ENCODE peak calls at places on chromosomes 2 and 18, in seven cellular contexts. One of them, this sample, is unnamed.

GRCh38 chr2:101473911-101474751 is 781 bp downstream of the RFX8 start:
- DNase-seq in pancreas: peak
- DNase-seq in choroid plexus epithelial cell: peak
- DNase-seq in A549: no peak
- DNase-seq in thoracic aorta: no peak
- DNase-seq in hepatocyte: peak
- DNase-seq in fibroblast of lung: peak
- DNase-seq in this sample: peak

GRCh38 chr2:242029422-242030225 is 160.1 kb downstream of the RTP5 start:
- DNase-seq in pancreas: no peak
- DNase-seq in choroid plexus epithelial cell: no peak
- DNase-seq in A549: no peak
- DNase-seq in thoracic aorta: no peak
- DNase-seq in hepatocyte: no peak
- DNase-seq in fibroblast of lung: no peak
- DNase-seq in this sample: no peak

GRCh38 chr18:41131050-41131449 is 824.0 kb upstream of the PIK3C3 start:
- DNase-seq in pancreas: no peak
- DNase-seq in choroid plexus epithelial cell: no peak
- DNase-seq in A549: no peak
- DNase-seq in thoracic aorta: no peak
- DNase-seq in hepatocyte: no peak
- DNase-seq in fibroblast of lung: no peak
- DNase-seq in this sample: no peak

GRCh38 chr2:133082034-133082433 is 412.0 kb upstream of the LYPD1 start:
- DNase-seq in pancreas: no peak
- DNase-seq in choroid plexus epithelial cell: no peak
- DNase-seq in A549: no peak
- DNase-seq in thoracic aorta: no peak
- DNase-seq in hepatocyte: no peak
- DNase-seq in fibroblast of lung: no peak
- DNase-seq in this sample: no peak

GRCh38 chr2:24327988-24328387 is 32.3 kb downstream of the ITSN2 start:
- DNase-seq in pancreas: no peak
- DNase-seq in choroid plexus epithelial cell: peak
- DNase-seq in A549: no peak
- DNase-seq in thoracic aorta: no peak
- DNase-seq in hepatocyte: no peak
- DNase-seq in fibroblast of lung: peak
- DNase-seq in this sample: no peak

GRCh38 chr2:10375570-10376266 is 72.4 kb downstream of the ODC1 start:
- DNase-seq in pancreas: no peak
- DNase-seq in choroid plexus epithelial cell: no peak
- DNase-seq in A549: no peak
- DNase-seq in thoracic aorta: no peak
- DNase-seq in hepatocyte: no peak
- DNase-seq in fibroblast of lung: no peak
- DNase-seq in this sample: no peak

GRCh38 chr2:113979172-113980128 is 89.6 kb downstream of the ACTR3 start:
- DNase-seq in pancreas: peak
- DNase-seq in choroid plexus epithelial cell: no peak
- DNase-seq in A549: peak
- DNase-seq in thoracic aorta: no peak
- DNase-seq in hepatocyte: no peak
- DNase-seq in fibroblast of lung: no peak
- DNase-seq in this sample: no peak

GRCh38 chr18:10971717-10972116 is 177.7 kb downstream of the PIEZO2 start:
- DNase-seq in pancreas: no peak
- DNase-seq in choroid plexus epithelial cell: no peak
- DNase-seq in A549: no peak
- DNase-seq in thoracic aorta: no peak
- DNase-seq in hepatocyte: no peak
- DNase-seq in fibroblast of lung: no peak
- DNase-seq in this sample: no peak

GRCh38 chr18:57469884-57470283 is 34.7 kb downstream of the ONECUT2 start:
- DNase-seq in pancreas: no peak
- DNase-seq in choroid plexus epithelial cell: no peak
- DNase-seq in A549: no peak
- DNase-seq in thoracic aorta: no peak
- DNase-seq in hepatocyte: peak
- DNase-seq in fibroblast of lung: no peak
- DNase-seq in this sample: no peak

GRCh38 chr18:2776596-2776995 is 70.2 kb upstream of the EMILIN2 start:
- DNase-seq in pancreas: no peak
- DNase-seq in choroid plexus epithelial cell: no peak
- DNase-seq in A549: no peak
- DNase-seq in thoracic aorta: no peak
- DNase-seq in hepatocyte: no peak
- DNase-seq in fibroblast of lung: no peak
- DNase-seq in this sample: no peak

GRCh38 chr18:44683566-44683965 is 2.9 kb downstream of the SETBP1 start:
- DNase-seq in pancreas: no peak
- DNase-seq in choroid plexus epithelial cell: no peak
- DNase-seq in A549: no peak
- DNase-seq in thoracic aorta: no peak
- DNase-seq in hepatocyte: no peak
- DNase-seq in fibroblast of lung: no peak
- DNase-seq in this sample: no peak

GRCh38 chr18:44681611-44682010 is 923 bp downstream of the SETBP1 start:
- DNase-seq in pancreas: no peak
- DNase-seq in choroid plexus epithelial cell: no peak
- DNase-seq in A549: no peak
- DNase-seq in thoracic aorta: no peak
- DNase-seq in hepatocyte: no peak
- DNase-seq in fibroblast of lung: no peak
- DNase-seq in this sample: no peak

GRCh38 chr18:44682181-44682870 is 1.6 kb downstream of the SETBP1 start:
- DNase-seq in pancreas: no peak
- DNase-seq in choroid plexus epithelial cell: no peak
- DNase-seq in A549: no peak
- DNase-seq in thoracic aorta: no peak
- DNase-seq in hepatocyte: peak
- DNase-seq in fibroblast of lung: no peak
- DNase-seq in this sample: no peak

GRCh38 chr18:44681039-44681595 is 429 bp downstream of the SETBP1 start:
- DNase-seq in pancreas: no peak
- DNase-seq in choroid plexus epithelial cell: no peak
- DNase-seq in A549: no peak
- DNase-seq in thoracic aorta: no peak
- DNase-seq in hepatocyte: no peak
- DNase-seq in fibroblast of lung: peak
- DNase-seq in this sample: no peak

GRCh38 chr18:44682871-44683221 is 2.2 kb downstream of the SETBP1 start:
- DNase-seq in pancreas: peak
- DNase-seq in choroid plexus epithelial cell: no peak
- DNase-seq in A549: no peak
- DNase-seq in thoracic aorta: no peak
- DNase-seq in hepatocyte: peak
- DNase-seq in fibroblast of lung: peak
- DNase-seq in this sample: peak
- H3K4me3 ChIP-seq in pancreas: peak
- H3K4me3 ChIP-seq in choroid plexus epithelial cell: no peak
- H3K4me3 ChIP-seq in A549: no peak
- H3K4me3 ChIP-seq in thoracic aorta: peak
- H3K4me3 ChIP-seq in hepatocyte: peak
- H3K4me3 ChIP-seq in fibroblast of lung: peak
- H3K4me3 ChIP-seq in this sample: peak

DNA sequence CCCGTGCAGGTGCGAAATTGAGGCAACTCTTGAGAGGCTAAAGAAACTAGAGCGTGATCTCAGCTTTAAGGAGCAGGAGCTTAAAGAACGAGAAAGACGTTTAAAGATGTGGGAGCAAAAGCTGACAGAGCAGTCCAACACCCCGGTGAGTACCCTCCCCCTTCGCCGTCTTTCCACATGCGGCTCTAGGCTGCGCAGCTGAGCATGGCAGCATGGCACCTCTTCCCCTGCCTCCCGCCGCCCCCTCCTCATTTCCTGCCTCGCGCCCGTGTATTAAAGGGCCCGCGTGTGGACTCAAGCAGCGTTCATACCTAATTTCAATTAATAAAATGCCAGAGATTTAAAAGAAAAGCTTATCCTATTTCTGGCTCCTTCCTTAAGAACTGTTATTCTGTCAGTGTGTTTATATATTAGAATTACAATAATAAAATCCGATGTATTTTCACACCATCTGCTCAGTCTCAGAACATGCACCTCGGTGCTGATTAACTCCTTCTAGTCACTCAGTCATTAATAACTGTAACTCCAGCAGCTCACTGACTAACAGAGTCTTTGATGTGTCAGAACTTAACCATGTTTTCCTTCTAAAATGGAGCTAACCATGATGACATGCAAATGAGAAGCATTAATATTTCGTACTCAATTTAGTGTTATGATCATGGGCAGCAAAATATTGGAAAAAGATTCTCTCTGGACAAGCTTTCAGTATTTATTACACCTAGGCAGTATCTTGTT is 137.4 kb upstream of the CDCA7 start:
- DNase-seq in pancreas: no peak
- DNase-seq in choroid plexus epithelial cell: peak
- DNase-seq in A549: no peak
- DNase-seq in thoracic aorta: no peak
- DNase-seq in hepatocyte: no peak
- DNase-seq in fibroblast of lung: no peak
- DNase-seq in this sample: no peak
- TF ChIP-seq CTCF in pancreas: no peak
- TF ChIP-seq CTCF in choroid plexus epithelial cell: no peak
- TF ChIP-seq CTCF in A549: no peak
- TF ChIP-seq CTCF in thoracic aorta: no peak
- TF ChIP-seq CTCF in hepatocyte: no peak
- TF ChIP-seq CTCF in fibroblast of lung: no peak
- TF ChIP-seq CTCF in this sample: no peak

DNA sequence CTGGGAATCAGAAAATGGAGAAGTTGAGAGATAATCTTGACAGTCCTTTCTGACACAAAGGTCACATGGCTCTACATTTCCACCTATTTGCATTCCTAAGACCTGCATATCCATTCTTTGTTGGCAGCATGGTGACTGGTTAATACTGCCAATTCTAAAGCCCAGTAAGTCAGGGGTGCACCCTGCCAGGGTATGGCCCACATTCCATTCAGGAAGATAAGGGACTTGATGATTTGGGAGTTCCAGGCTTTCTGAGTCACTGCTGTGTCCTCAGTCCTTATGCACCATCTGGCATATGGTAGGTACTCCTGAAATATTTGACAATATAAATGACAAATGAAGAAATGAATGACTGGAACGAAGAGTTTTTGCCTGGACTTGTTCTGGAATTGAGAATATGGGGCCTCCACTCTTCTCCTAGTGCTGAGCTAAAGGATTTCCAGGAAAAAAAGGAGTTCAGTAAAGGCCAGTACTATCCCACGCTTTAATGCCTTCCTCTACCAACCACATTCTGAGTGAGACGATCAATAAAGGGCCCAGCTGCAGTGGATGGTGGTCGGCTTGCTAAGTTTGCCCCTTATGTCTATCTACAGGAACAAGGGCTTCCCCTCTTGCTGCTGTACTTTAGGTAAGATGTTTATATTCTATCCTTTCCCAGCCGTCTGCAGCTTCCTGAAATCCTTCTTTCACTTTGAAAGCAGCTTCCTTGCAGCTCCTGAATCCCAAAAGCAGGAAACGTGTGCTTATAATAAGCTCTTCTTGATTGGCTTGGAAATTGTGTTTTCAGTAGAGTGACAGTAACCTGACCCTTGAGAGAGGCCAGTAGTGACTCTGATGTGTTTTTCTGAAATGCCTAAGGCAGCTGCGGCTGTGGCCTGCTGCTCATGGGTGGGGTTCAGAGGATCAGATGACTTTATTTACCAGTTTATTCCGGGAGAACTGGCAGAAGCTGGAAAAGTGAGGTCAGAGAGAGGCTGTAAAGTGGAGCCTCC is 31.9 kb upstream of the EIF2AK3 start:
- DNase-seq in pancreas: no peak
- DNase-seq in choroid plexus epithelial cell: peak
- DNase-seq in A549: peak
- DNase-seq in thoracic aorta: no peak
- DNase-seq in hepatocyte: peak
- DNase-seq in fibroblast of lung: peak
- DNase-seq in this sample: peak
- H3K4me3 ChIP-seq in pancreas: no peak
- H3K4me3 ChIP-seq in choroid plexus epithelial cell: no peak
- H3K4me3 ChIP-seq in A549: no peak
- H3K4me3 ChIP-seq in thoracic aorta: peak
- H3K4me3 ChIP-seq in hepatocyte: no peak
- H3K4me3 ChIP-seq in fibroblast of lung: no peak
- H3K4me3 ChIP-seq in this sample: no peak

GRCh38 chr2:69188174-69188900 is 175.4 kb downstream of the ANTXR1 start:
- DNase-seq in pancreas: no peak
- DNase-seq in choroid plexus epithelial cell: no peak
- DNase-seq in A549: no peak
- DNase-seq in thoracic aorta: no peak
- DNase-seq in hepatocyte: no peak
- DNase-seq in fibroblast of lung: no peak
- DNase-seq in this sample: no peak

GRCh38 chr2:69190743-69191425 is 177.9 kb downstream of the ANTXR1 start:
- DNase-seq in pancreas: no peak
- DNase-seq in choroid plexus epithelial cell: peak
- DNase-seq in A549: no peak
- DNase-seq in thoracic aorta: no peak
- DNase-seq in hepatocyte: no peak
- DNase-seq in fibroblast of lung: peak
- DNase-seq in this sample: no peak

GRCh38 chr2:69191672-69192071 is 178.7 kb downstream of the ANTXR1 start:
- DNase-seq in pancreas: no peak
- DNase-seq in choroid plexus epithelial cell: no peak
- DNase-seq in A549: no peak
- DNase-seq in thoracic aorta: no peak
- DNase-seq in hepatocyte: no peak
- DNase-seq in fibroblast of lung: no peak
- DNase-seq in this sample: no peak

GRCh38 chr2:69195706-69196105 is 182.7 kb downstream of the ANTXR1 start:
- DNase-seq in pancreas: no peak
- DNase-seq in choroid plexus epithelial cell: peak
- DNase-seq in A549: no peak
- DNase-seq in thoracic aorta: no peak
- DNase-seq in hepatocyte: no peak
- DNase-seq in fibroblast of lung: no peak
- DNase-seq in this sample: no peak

DNA sequence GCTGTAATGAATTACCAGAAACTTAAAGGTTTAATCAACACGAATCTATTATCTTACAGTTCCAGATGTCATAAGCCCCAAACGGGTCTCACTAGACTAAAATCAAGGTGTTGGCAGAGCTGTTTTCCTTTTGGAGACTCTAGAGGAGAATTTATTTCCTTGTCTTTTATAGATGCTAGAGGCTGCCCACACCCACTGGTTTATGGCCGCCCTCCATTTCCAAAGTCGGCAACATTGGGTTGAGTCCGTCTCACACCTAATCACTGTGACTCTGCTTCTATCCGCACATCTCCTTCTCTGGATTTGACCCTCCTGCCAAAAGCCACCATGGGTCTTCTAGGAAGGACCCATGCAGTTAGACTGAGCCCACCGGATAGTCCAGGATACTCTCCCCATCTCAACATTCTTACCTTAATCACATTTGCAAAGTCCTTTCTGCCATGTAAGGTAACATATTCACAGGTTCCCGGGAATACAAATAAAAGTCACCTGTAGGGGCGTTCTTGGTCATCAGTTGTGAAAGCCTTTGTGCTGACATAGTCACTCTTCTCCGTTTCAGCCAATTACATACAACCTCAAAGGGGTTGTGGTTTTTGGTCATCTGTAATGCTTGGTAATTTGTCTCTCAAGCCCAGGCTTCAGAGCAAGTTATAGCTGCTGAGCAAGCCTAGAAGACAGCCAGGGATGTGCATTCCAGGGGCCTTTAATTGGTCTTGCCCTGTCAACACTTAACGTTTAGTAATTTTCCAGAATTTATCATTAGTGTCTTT is 179.4 kb downstream of the ANTXR1 start:
- DNase-seq in pancreas: no peak
- DNase-seq in choroid plexus epithelial cell: no peak
- DNase-seq in A549: no peak
- DNase-seq in thoracic aorta: no peak
- DNase-seq in hepatocyte: no peak
- DNase-seq in fibroblast of lung: no peak
- DNase-seq in this sample: no peak
- TF ChIP-seq CTCF in pancreas: no peak
- TF ChIP-seq CTCF in choroid plexus epithelial cell: no peak
- TF ChIP-seq CTCF in A549: no peak
- TF ChIP-seq CTCF in thoracic aorta: no peak
- TF ChIP-seq CTCF in hepatocyte: no peak
- TF ChIP-seq CTCF in fibroblast of lung: no peak
- TF ChIP-seq CTCF in this sample: no peak

This sample was measured in astrocyte of the spinal cord.